ENCODE peak calls at places on chromosomes 5 and 9, in nine cellular contexts. I is endothelial cell of umbilical vein, F is mammary epithelial cell, M is heart right ventricle, P is thyroid gland, J is BE2C, O is lung, C is stomach, A is heart left ventricle. H is an unnamed sample.
A peak's percentile ranks its signal among the peaks of the same experiment; 100 is the strongest.

GRCh38 chr5:169374761-169375160 is 73.8 kb upstream of the SLIT3 start:
- DNase-seq in J (peak; percentile 30), A (no peak), O (no peak), I (no peak), P (no peak), C (no peak), M (no peak), F (peak; percentile 46), H (peak; percentile 20)

GRCh38 chr5:173512637-173513435 is 103.6 kb downstream of the BOD1 start:
- DNase-seq in I (no peak), C (no peak), F (no peak), M (no peak), P (no peak), J (no peak), A (no peak), O (no peak), H (no peak)

GRCh38 chr9:133275105-133276000 is at the start of gene ABO:
- DNase-seq in F (no peak), I (no peak), A (peak; percentile 63), C (peak; percentile 50), O (no peak), M (peak; percentile 48), J (no peak), P (peak; percentile 61), H (no peak)

GRCh38 chr9:90140131-90140818 is 502.3 kb downstream of the DIRAS2 start:
- DNase-seq in J (no peak), A (no peak), C (no peak), I (no peak), O (no peak), M (no peak), P (no peak), F (no peak), H (no peak)

GRCh38 chr9:133657120-133657661 is 21.0 kb downstream of the DBH start:
- DNase-seq in I (no peak), M (no peak), P (peak; percentile 78), J (no peak), A (no peak), C (no peak), O (no peak), F (no peak), H (peak; percentile 17)

GRCh38 chr9:137435980-137436760 is 5.0 kb downstream of the ENTPD8 start:
- DNase-seq in O (peak; percentile 73), P (peak; percentile 74), M (peak; percentile 50), I (no peak), F (peak; percentile 80), A (no peak), C (peak; percentile 96), J (peak; percentile 89), H (peak; percentile 72)

GRCh38 chr9:7439355-7439978 is 360.1 kb downstream of the DMAC1 start:
- DNase-seq in C (no peak), J (peak; percentile 31), M (no peak), O (no peak), A (no peak), I (no peak), F (peak; percentile 79), P (no peak), H (peak; percentile 40)

GRCh38 chr5:107090471-107090870 is 580.3 kb downstream of the EFNA5 start:
- DNase-seq in I (peak; percentile 12), F (no peak), A (no peak), O (no peak), P (no peak), C (no peak), J (no peak), M (no peak), H (no peak)

GRCh38 chr9:8855046-8855445 is 1055.5 kb upstream of the DMAC1 start:
- DNase-seq in P (no peak), I (peak; percentile 29), A (no peak), O (no peak), M (no peak), C (no peak), J (no peak), F (no peak), H (no peak)

GRCh38 chr9:18658764-18659705 is 185.1 kb downstream of the ADAMTSL1 start:
- DNase-seq in M (no peak), C (no peak), P (no peak), F (peak; percentile 42), O (no peak), A (no peak), J (no peak), I (peak; percentile 71), H (peak; percentile 84)

GRCh38 chr5:2750026-2750757 is 1.3 kb downstream of the IRX2 start:
- DNase-seq in M (no peak), C (no peak), P (no peak), F (peak; percentile 39), J (no peak), A (no peak), O (no peak), I (no peak), H (no peak)

GRCh38 chr5:109365653-109366052 is 44.1 kb downstream of the PJA2 start:
- DNase-seq in M (no peak), I (no peak), P (no peak), J (no peak), F (no peak), O (no peak), A (no peak), C (no peak), H (no peak)

GRCh38 chr5:10563940-10564837 is at the start of gene ANKRD33B:
- DNase-seq in C (peak; percentile 49), A (peak; percentile 79), I (peak; percentile 72), M (peak; percentile 73), F (peak; percentile 65), O (peak; percentile 50), J (peak; percentile 79), P (peak; percentile 30), H (peak; percentile 41)

GRCh38 chr5:10566556-10567068 is 2.7 kb downstream of the ANKRD33B start:
- DNase-seq in P (no peak), I (no peak), M (no peak), C (no peak), F (no peak), J (no peak), A (no peak), O (no peak), H (no peak)

GRCh38 chr5:10565785-10566506 is 2.1 kb downstream of the ANKRD33B start:
- DNase-seq in I (no peak), M (no peak), J (no peak), F (no peak), A (peak; percentile 32), C (no peak), O (no peak), P (no peak), H (no peak)

GRCh38 chr5:10563132-10563939 is 534 bp upstream of the ANKRD33B start:
- DNase-seq in P (peak; percentile 24), F (peak; percentile 70), M (peak; percentile 49), J (peak; percentile 38), C (no peak), A (peak; percentile 50), I (no peak), O (no peak), H (no peak)

GRCh38 chr5:10564838-10565784 is 1.2 kb downstream of the ANKRD33B start:
- DNase-seq in J (no peak), F (no peak), A (peak; percentile 49), P (no peak), C (no peak), I (no peak), M (peak; percentile 34), O (no peak), H (no peak)
- H3K4me1 ChIP-seq in J (peaks cover 7% of the 10 kb centered on the region), F (peaks cover 18% of the 10 kb centered on the region), A (peaks cover 48% of the 10 kb centered on the region), P (peaks cover 22% of the 10 kb centered on the region), C (peaks cover 59% of the 10 kb centered on the region), I (peaks cover 18% of the 10 kb centered on the region), M (peaks cover 51% of the 10 kb centered on the region), O (peaks cover 4% of the 10 kb centered on the region), H (peaks cover 10% of the 10 kb centered on the region)

GRCh38 chr5:114362197-114362976 is 517 bp downstream of the KCNN2 start:
- DNase-seq in C (no peak), P (no peak), F (peak; percentile 1), I (no peak), J (no peak), M (peak; percentile 28), A (peak; percentile 9), O (no peak), H (peak; percentile 14)
- TF ChIP-seq CTCF in C (no peak), P (no peak), F (no peak), I (no peak), J (no peak), M (no peak), A (no peak), O (no peak), H (no peak)

DNA sequence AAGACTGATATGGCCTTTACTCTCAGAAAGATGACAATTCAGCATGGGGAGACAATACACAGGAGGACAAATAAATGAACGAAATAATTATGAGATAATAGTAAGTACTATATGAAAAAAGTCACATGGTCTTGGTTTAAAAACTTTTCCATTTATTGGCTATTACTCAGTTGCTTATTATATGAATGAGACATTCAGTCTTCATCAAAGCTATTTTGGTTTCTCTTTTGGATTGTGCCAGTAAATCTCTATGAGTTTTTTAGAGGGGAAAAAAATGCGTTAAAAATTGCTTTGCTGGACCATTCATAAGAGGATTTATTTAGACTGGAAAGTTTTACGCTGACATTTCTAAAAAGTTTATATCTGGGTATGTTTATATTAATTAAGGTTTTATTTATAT is 137.7 kb downstream of the AOPEP start:
- DNase-seq in I (peak; percentile 24), A (no peak), C (no peak), F (no peak), J (no peak), M (no peak), P (no peak), O (no peak), H (no peak)
- H3K4me1 ChIP-seq in I (peaks cover 41% of the 10 kb centered on the region), A (peaks cover 61% of the 10 kb centered on the region), C (peaks cover 64% of the 10 kb centered on the region), F (peaks cover 22% of the 10 kb centered on the region), J (peaks cover 48% of the 10 kb centered on the region), M (peaks cover 57% of the 10 kb centered on the region), P (peaks cover 36% of the 10 kb centered on the region), O (peaks cover 9% of the 10 kb centered on the region), H (peaks cover 63% of the 10 kb centered on the region)

GRCh38 chr9:112166176-112167140 is 8.6 kb downstream of the SUSD1 start:
- DNase-seq in C (no peak), M (no peak), O (no peak), A (peak; percentile 8), J (no peak), F (peak; percentile 98), I (no peak), P (peak; percentile 17), H (peak; percentile 54)
- TF ChIP-seq CTCF in C (no peak), M (no peak), O (no peak), A (peak; percentile 17), J (no peak), F (peak; percentile 47), I (no peak), P (no peak), H (no peak)

DNA sequence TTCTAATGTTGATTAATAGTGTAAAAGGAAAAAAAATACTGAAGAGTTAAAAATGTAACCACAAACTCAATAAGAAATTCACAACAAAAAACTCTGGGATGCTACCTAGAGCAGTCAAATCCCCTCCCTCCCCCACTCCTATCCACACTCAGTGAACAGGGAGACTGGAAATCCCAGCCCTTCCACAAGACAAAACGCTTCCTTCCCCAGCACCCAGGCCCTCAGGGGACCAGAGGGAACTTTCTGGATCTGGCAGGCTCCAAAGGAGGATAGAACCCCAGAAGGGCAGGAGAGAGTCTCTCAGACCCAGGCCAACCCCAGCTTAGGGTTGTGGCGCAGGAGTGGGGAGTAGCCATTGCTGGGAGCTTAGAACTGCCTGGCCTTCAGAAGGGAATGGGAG is 55.0 kb downstream of the DCP2 start:
- DNase-seq in M (no peak), A (no peak), O (no peak), I (no peak), F (no peak), J (no peak), C (no peak), P (no peak), H (no peak)
- H3K4me1 ChIP-seq in M (peaks cover 51% of the 10 kb centered on the region), A (peaks cover 17% of the 10 kb centered on the region), O (no peaks in the 10 kb centered on the region), I (no peaks in the 10 kb centered on the region), F (no peaks in the 10 kb centered on the region), J (peaks cover 7% of the 10 kb centered on the region), C (peaks cover 6% of the 10 kb centered on the region), P (peaks cover 13% of the 10 kb centered on the region), H (peaks cover 48% of the 10 kb centered on the region)